ENCODE peak calls at places on chromosomes 13 and 19, in six cellular contexts. M is NCI-H2107; F is gastrocnemius medialis; P is anterior cingulate cortex; V is effector memory CD4-positive, alpha-beta T cell; W is AG10803. R is an unnamed sample.
A peak's percentile ranks its signal among the peaks of the same experiment; 100 is the strongest.

GRCh38 chr13:37198629-37199028 is 93.2 kb upstream of the CSNK1A1L start:
- DNase-seq in M (no peak), F (no peak), P (no peak), V (no peak), W (no peak), R (no peak)

GRCh38 chr13:23434431-23434830 is 929 bp upstream of the SACS start:
- DNase-seq in M (no peak), F (no peak), P (no peak), V (no peak), W (no peak), R (no peak)

GRCh38 chr19:58154679-58155648 is 4.4 kb upstream of the ZNF329 start:
- DNase-seq in M (peak; percentile 82), F (peak; percentile 80), P (peak; percentile 92), V (peak; percentile 93), W (peak; percentile 90), R (peak; percentile 100)

GRCh38 chr19:46741447-46741846 is 4.4 kb upstream of the FKRP start:
- DNase-seq in M (no peak), F (no peak), P (no peak), V (no peak), W (no peak), R (no peak)

GRCh38 chr13:35164324-35164932 is 222.4 kb downstream of the NBEA start:
- DNase-seq in M (peak; percentile 15), F (no peak), P (no peak), V (no peak), W (peak; percentile 47), R (no peak)

GRCh38 chr13:43009506-43009905 is 13.9 kb upstream of the DNAJC15 start:
- DNase-seq in M (no peak), F (no peak), P (no peak), V (no peak), W (peak; percentile 71), R (no peak)

GRCh38 chr13:104650426-104650825 is 1584.2 kb upstream of the SLC10A2 start:
- DNase-seq in M (no peak), F (no peak), P (no peak), V (no peak), W (no peak), R (no peak)

GRCh38 chr19:344625-345319 is at the start of gene MIER2:
- DNase-seq in M (no peak), F (peak; percentile 74), P (peak; percentile 85), V (peak; percentile 85), W (peak; percentile 62), R (peak; percentile 85)

GRCh38 chr13:29537736-29538624 is 57.5 kb downstream of the SLC7A1 start:
- DNase-seq in M (no peak), F (no peak), P (no peak), V (no peak), W (peak; percentile 59), R (no peak)

R was measured in T-helper 17 cell.